ENCODE peak calls at places on chromosome 18, in ten cellular contexts. K is astrocyte of the cerebellum; O is thoracic aorta; Y is CD8-positive, alpha-beta memory T cell; W is HL-60; B is mammary epithelial cell; P is cardiac fibroblast; Q is foreskin fibroblast; S is PC-3; L is epithelial cell of esophagus. C is an unnamed sample.

GRCh38 chr18:23876921-23877320 is 137.6 kb upstream of the TTC39C start:
- DNase-seq in K (no peak), O (no peak), Y (no peak), W (no peak), B (peak), P (no peak), Q (no peak), S (no peak), L (no peak), C (no peak)

GRCh38 chr18:76957384-76958355 is 135.3 kb downstream of the ZNF236 start:
- DNase-seq in K (no peak), O (no peak), Y (no peak), W (no peak), B (no peak), P (peak), Q (no peak), S (no peak), L (no peak), C (no peak)

GRCh38 chr18:6406075-6406909 is 8.4 kb downstream of the L3MBTL4 start:
- DNase-seq in K (no peak), O (no peak), Y (no peak), W (no peak), B (peak), P (peak), Q (peak), S (peak), L (peak), C (no peak)

GRCh38 chr18:60905699-60906098 is 427.5 kb upstream of the CDH20 start:
- DNase-seq in K (no peak), O (no peak), Y (no peak), W (no peak), B (no peak), P (peak), Q (no peak), S (no peak), L (no peak), C (no peak)

GRCh38 chr18:68837665-68838390 is 39.9 kb downstream of the CCDC102B start:
- DNase-seq in K (no peak), O (no peak), Y (no peak), W (no peak), B (no peak), P (peak), Q (peak), S (peak), L (no peak), C (no peak)

GRCh38 chr18:75131455-75132000 is 77.4 kb downstream of the PTGR3 start:
- DNase-seq in K (no peak), O (no peak), Y (no peak), W (no peak), B (no peak), P (no peak), Q (no peak), S (no peak), L (no peak), C (no peak)

GRCh38 chr18:22170421-22171262 is 1.3 kb downstream of the GATA6 start:
- DNase-seq in K (no peak), O (no peak), Y (no peak), W (peak), B (peak), P (peak), Q (peak), S (peak), L (peak), C (peak)

GRCh38 chr18:8912348-8913057 is 190.0 kb upstream of the NDUFV2 start:
- DNase-seq in K (no peak), O (no peak), Y (no peak), W (no peak), B (no peak), P (no peak), Q (no peak), S (no peak), L (peak), C (peak)

GRCh38 chr18:78986018-78986481 is 6.4 kb downstream of the SALL3 start:
- DNase-seq in K (peak), O (no peak), Y (no peak), W (peak), B (no peak), P (peak), Q (no peak), S (peak), L (peak), C (no peak)

GRCh38 chr18:36299010-36299409 is 1.5 kb downstream of the FHOD3 start:
- DNase-seq in K (no peak), O (no peak), Y (no peak), W (no peak), B (no peak), P (no peak), Q (no peak), S (no peak), L (no peak), C (no peak)

GRCh38 chr18:24039666-24040065 is 25.1 kb downstream of the TTC39C start:
- DNase-seq in K (no peak), O (no peak), Y (no peak), W (peak), B (no peak), P (no peak), Q (no peak), S (no peak), L (no peak), C (no peak)

GRCh38 chr18:57146956-57147636 is at the start of gene BOD1L2:
- DNase-seq in K (no peak), O (no peak), Y (no peak), W (no peak), B (no peak), P (no peak), Q (no peak), S (no peak), L (no peak), C (no peak)

GRCh38 chr18:8754995-8755955 is 49.9 kb downstream of the MTCL1 start:
- DNase-seq in K (peak), O (no peak), Y (peak), W (no peak), B (peak), P (no peak), Q (peak), S (peak), L (no peak), C (peak)

GRCh38 chr18:57523171-57523956 is 63.1 kb downstream of the FECH start:
- DNase-seq in K (no peak), O (no peak), Y (no peak), W (peak), B (no peak), P (no peak), Q (no peak), S (no peak), L (no peak), C (no peak)

GRCh38 chr18:8949206-8949605 is 153.3 kb upstream of the NDUFV2 start:
- DNase-seq in K (no peak), O (no peak), Y (no peak), W (no peak), B (peak), P (peak), Q (peak), S (no peak), L (no peak), C (no peak)

GRCh38 chr18:4142876-4143275 is 312.2 kb downstream of the DLGAP1 start:
- DNase-seq in K (no peak), O (no peak), Y (no peak), W (no peak), B (no peak), P (no peak), Q (no peak), S (no peak), L (no peak), C (no peak)

GRCh38 chr18:5155907-5156287 is 41.2 kb downstream of the AKAIN1 start:
- DNase-seq in K (no peak), O (no peak), Y (no peak), W (no peak), B (no peak), P (no peak), Q (no peak), S (no peak), L (no peak), C (no peak)

GRCh38 chr18:73774836-73775509 is 372.7 kb downstream of the FBXO15 start:
- DNase-seq in K (no peak), O (no peak), Y (no peak), W (no peak), B (peak), P (no peak), Q (no peak), S (peak), L (peak), C (no peak)

GRCh38 chr18:47174545-47175116 is 1.5 kb downstream of the IER3IP1 start:
- DNase-seq in K (no peak), O (no peak), Y (no peak), W (no peak), B (peak), P (no peak), Q (no peak), S (peak), L (peak), C (no peak)
- H3K4me3 ChIP-seq in K (peak), O (peak), Y (peak), W (peak), B (peak), P (peak), Q (peak), S (peak), L (peak), C (peak)

GRCh38 chr18:46433121-46433826 is 223.7 kb downstream of the LOXHD1 start:
- DNase-seq in K (no peak), O (no peak), Y (no peak), W (no peak), B (no peak), P (no peak), Q (no peak), S (no peak), L (no peak), C (no peak)
- H3K4me3 ChIP-seq in K (no peak), O (no peak), Y (no peak), W (no peak), B (no peak), P (no peak), Q (no peak), S (no peak), L (no peak), C (no peak)

GRCh38 chr18:27400001-27400400 is 214.9 kb upstream of the CHST9 start:
- DNase-seq in K (no peak), O (no peak), Y (no peak), W (no peak), B (no peak), P (no peak), Q (no peak), S (peak), L (no peak), C (no peak)
- H3K4me3 ChIP-seq in K (no peak), O (no peak), Y (no peak), W (no peak), B (no peak), P (no peak), Q (no peak), S (no peak), L (no peak), C (no peak)

GRCh38 chr18:63160172-63160995 is 159.2 kb downstream of the BCL2 start:
- DNase-seq in K (no peak), O (no peak), Y (peak), W (no peak), B (no peak), P (peak), Q (no peak), S (no peak), L (peak), C (peak)
- H3K4me3 ChIP-seq in K (no peak), O (peak), Y (peak), W (no peak), B (no peak), P (no peak), Q (no peak), S (no peak), L (no peak), C (peak)

GRCh38 chr18:63157293-63158011 is 162.1 kb downstream of the BCL2 start:
- DNase-seq in K (no peak), O (no peak), Y (no peak), W (no peak), B (no peak), P (no peak), Q (no peak), S (no peak), L (no peak), C (peak)
- H3K4me3 ChIP-seq in K (no peak), O (peak), Y (peak), W (no peak), B (no peak), P (no peak), Q (no peak), S (no peak), L (no peak), C (peak)

GRCh38 chr18:13186687-13187086 is 31.9 kb upstream of the LDLRAD4 start:
- DNase-seq in K (no peak), O (no peak), Y (no peak), W (no peak), B (no peak), P (no peak), Q (no peak), S (no peak), L (no peak), C (no peak)

GRCh38 chr18:13184396-13184795 is 34.2 kb upstream of the LDLRAD4 start:
- DNase-seq in K (no peak), O (no peak), Y (no peak), W (no peak), B (no peak), P (no peak), Q (no peak), S (no peak), L (no peak), C (no peak)

GRCh38 chr18:13187498-13187897 is 31.1 kb upstream of the LDLRAD4 start:
- DNase-seq in K (no peak), O (no peak), Y (no peak), W (no peak), B (no peak), P (no peak), Q (no peak), S (no peak), L (no peak), C (no peak)

GRCh38 chr18:13183790-13184189 is 34.8 kb upstream of the LDLRAD4 start:
- DNase-seq in K (no peak), O (no peak), Y (no peak), W (no peak), B (no peak), P (peak), Q (no peak), S (no peak), L (no peak), C (no peak)

DNA sequence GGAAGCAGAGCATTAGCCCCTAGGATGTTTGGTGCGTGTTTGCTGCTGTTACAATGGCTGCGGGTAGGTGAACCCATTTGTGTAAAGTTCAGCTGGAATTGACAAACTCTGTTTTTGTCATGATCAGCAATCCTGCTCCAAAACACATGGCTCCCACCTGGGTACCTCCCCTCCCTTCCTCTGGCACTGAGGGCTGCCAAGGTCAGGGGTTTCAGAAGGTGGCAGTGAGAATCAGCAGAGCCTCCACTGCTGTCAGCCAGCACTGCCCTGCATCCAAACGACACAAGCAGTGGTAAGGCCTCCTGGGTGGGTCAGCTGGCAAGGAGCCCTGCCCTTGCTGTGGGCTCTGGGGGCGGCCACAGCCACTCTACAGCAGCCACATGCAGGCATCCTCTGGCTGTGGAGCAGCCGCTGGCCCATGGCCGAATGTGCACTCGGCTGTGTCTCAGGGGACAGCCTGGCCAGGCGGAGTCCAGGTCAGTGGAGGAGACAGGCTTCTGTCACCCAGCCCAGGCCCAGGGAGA is 32.8 kb upstream of the LDLRAD4 start:
- DNase-seq in K (no peak), O (no peak), Y (no peak), W (no peak), B (no peak), P (no peak), Q (no peak), S (no peak), L (no peak), C (no peak)
- H3K4me3 ChIP-seq in K (no peak), O (no peak), Y (no peak), W (no peak), B (no peak), P (no peak), Q (no peak), S (no peak), L (no peak), C (no peak)

DNA sequence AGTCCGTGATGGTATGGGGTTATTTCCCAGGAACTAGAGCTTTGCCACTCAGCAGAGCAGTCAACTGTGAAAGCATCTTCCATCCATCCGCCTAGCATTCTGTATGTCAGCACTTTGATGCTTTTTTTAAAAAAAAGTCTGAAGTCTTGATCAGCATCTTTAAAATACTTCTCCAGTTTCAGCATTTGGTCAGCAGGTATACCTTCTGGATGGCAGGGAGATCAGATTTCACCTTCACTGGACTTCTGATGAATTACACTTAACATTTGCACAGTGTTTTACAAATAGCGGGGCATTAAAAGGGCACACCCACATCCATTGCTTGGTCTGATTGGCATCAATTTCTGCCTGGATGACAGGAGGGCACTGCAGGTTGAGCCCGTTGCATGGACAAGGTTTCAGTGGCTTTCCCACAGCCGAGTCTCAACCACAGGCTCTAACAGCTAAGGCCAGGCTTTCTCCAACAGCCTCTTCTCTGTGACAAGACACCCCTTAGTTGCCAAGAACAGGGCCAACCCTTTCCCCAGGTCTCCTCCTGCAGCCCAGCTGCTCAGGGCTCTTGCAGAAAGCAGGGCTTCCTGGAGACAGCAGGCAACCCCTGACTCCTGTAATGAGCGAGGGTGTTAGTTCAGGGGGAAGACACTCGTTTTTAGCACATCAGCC is 54.1 kb downstream of the EMILIN2 start:
- DNase-seq in K (no peak), O (no peak), Y (no peak), W (no peak), B (no peak), P (no peak), Q (no peak), S (no peak), L (no peak), C (no peak)
- H3K4me3 ChIP-seq in K (no peak), O (no peak), Y (no peak), W (no peak), B (no peak), P (no peak), Q (no peak), S (no peak), L (no peak), C (no peak)

GRCh38 chr18:48944634-48945033 is 6.1 kb downstream of the SMAD7 start:
- DNase-seq in K (no peak), O (no peak), Y (no peak), W (no peak), B (no peak), P (no peak), Q (no peak), S (no peak), L (no peak), C (no peak)

GRCh38 chr18:48947583-48947982 is 3.2 kb downstream of the SMAD7 start:
- DNase-seq in K (no peak), O (no peak), Y (no peak), W (no peak), B (peak), P (no peak), Q (no peak), S (no peak), L (peak), C (no peak)

GRCh38 chr18:48946329-48946835 is 4.4 kb downstream of the SMAD7 start:
- DNase-seq in K (peak), O (no peak), Y (no peak), W (no peak), B (peak), P (no peak), Q (no peak), S (peak), L (peak), C (no peak)

GRCh38 chr18:48947102-48947501 is 3.7 kb downstream of the SMAD7 start:
- DNase-seq in K (no peak), O (no peak), Y (no peak), W (no peak), B (no peak), P (no peak), Q (no peak), S (no peak), L (no peak), C (no peak)

GRCh38 chr18:48945953-48946217 is 4.9 kb downstream of the SMAD7 start:
- DNase-seq in K (no peak), O (no peak), Y (no peak), W (no peak), B (no peak), P (no peak), Q (no peak), S (no peak), L (no peak), C (no peak)
- H3K4me3 ChIP-seq in K (peak), O (peak), Y (no peak), W (no peak), B (no peak), P (no peak), Q (no peak), S (no peak), L (no peak), C (no peak)

C was measured in GM06990.